ENCODE peak calls at places on chromosomes 6 and 20, in ten cellular contexts. M is ovary, X is stomach, Q is sigmoid colon, R is suprapubic skin, D is HepG2, P is A549, K is transverse colon, U is GM12878, H is K562. O is an unnamed sample.

GRCh38 chr6:93679836-93680235 is 260.5 kb upstream of the EPHA7 start:
- DNase-seq in M (no peak), X (no peak), Q (no peak), R (no peak), D (no peak), P (no peak), K (no peak), U (no peak), H (no peak), O (no peak)

GRCh38 chr6:52307900-52308372 is 23.4 kb upstream of the MCM3 start:
- DNase-seq in M (no peak), X (no peak), Q (no peak), R (no peak), D (no peak), P (no peak), K (no peak), U (no peak), H (no peak), O (no peak)

GRCh38 chr6:81465859-81466258 is 286.6 kb downstream of the TENT5A start:
- DNase-seq in M (no peak), X (no peak), Q (no peak), R (no peak), D (peak), P (peak), K (no peak), U (no peak), H (no peak), O (no peak)

GRCh38 chr6:147205690-147206600 is 1.7 kb downstream of the STXBP5 start:
- DNase-seq in M (no peak), X (no peak), Q (no peak), R (no peak), D (peak), P (peak), K (peak), U (no peak), H (peak), O (no peak)

GRCh38 chr6:18154507-18155272 is at the start of gene TPMT:
- DNase-seq in M (no peak), X (peak), Q (peak), R (no peak), D (no peak), P (no peak), K (peak), U (no peak), H (no peak), O (no peak)

GRCh38 chr6:53803081-53803860 is 8.5 kb downstream of the LRRC1 start:
- DNase-seq in M (no peak), X (no peak), Q (no peak), R (no peak), D (no peak), P (no peak), K (no peak), U (no peak), H (no peak), O (no peak)

GRCh38 chr6:48389146-48390043 is 278.4 kb upstream of the PTCHD4 start:
- DNase-seq in M (no peak), X (no peak), Q (no peak), R (no peak), D (no peak), P (no peak), K (peak), U (no peak), H (no peak), O (no peak)

GRCh38 chr6:31693535-31693934 is 9.6 kb downstream of the ABHD16A start:
- DNase-seq in M (no peak), X (no peak), Q (no peak), R (no peak), D (no peak), P (no peak), K (no peak), U (no peak), H (no peak), O (no peak)

GRCh38 chr20:967796-968742 is 34.0 kb downstream of the RSPO4 start:
- DNase-seq in M (no peak), X (no peak), Q (no peak), R (no peak), D (peak), P (peak), K (no peak), U (peak), H (peak), O (peak)

GRCh38 chr20:50413088-50413500 is 97.1 kb upstream of the PTPN1 start:
- DNase-seq in M (no peak), X (no peak), Q (no peak), R (no peak), D (peak), P (no peak), K (no peak), U (no peak), H (no peak), O (no peak)

GRCh38 chr6:28838289-28838633 is 85.5 kb downstream of the TRIM27 start:
- DNase-seq in M (peak), X (peak), Q (peak), R (no peak), D (peak), P (peak), K (peak), U (peak), H (no peak), O (no peak)

GRCh38 chr20:17571967-17572638 is 2.2 kb downstream of the DSTN start:
- DNase-seq in M (no peak), X (no peak), Q (no peak), R (no peak), D (no peak), P (no peak), K (no peak), U (no peak), H (no peak), O (no peak)

GRCh38 chr6:170522565-170523183 is 30.4 kb downstream of the PSMB1 start:
- DNase-seq in M (no peak), X (no peak), Q (no peak), R (no peak), D (no peak), P (peak), K (no peak), U (no peak), H (no peak), O (no peak)

GRCh38 chr6:110357696-110358535 is at the start of gene METTL24:
- DNase-seq in M (peak), X (peak), Q (no peak), R (no peak), D (no peak), P (no peak), K (no peak), U (no peak), H (no peak), O (no peak)

GRCh38 chr6:41577865-41578713 is 31.9 kb downstream of the FOXP4 start:
- DNase-seq in M (no peak), X (peak), Q (no peak), R (no peak), D (peak), P (no peak), K (no peak), U (no peak), H (peak), O (no peak)

GRCh38 chr6:34938268-34938667 is 49.2 kb downstream of the ANKS1A start:
- DNase-seq in M (peak), X (peak), Q (no peak), R (no peak), D (no peak), P (peak), K (no peak), U (no peak), H (no peak), O (no peak)
- TF ChIP-seq EP300 in M (no peak), X (no peak), Q (no peak), R (no peak), D (no peak), P (no peak), K (no peak), U (no peak), H (no peak), O (no peak)

GRCh38 chr6:94680672-94681212 is 896.6 kb upstream of the MANEA start:
- DNase-seq in M (no peak), X (no peak), Q (no peak), R (no peak), D (no peak), P (no peak), K (no peak), U (no peak), H (no peak), O (no peak)
- TF ChIP-seq EP300 in M (no peak), X (no peak), Q (no peak), R (no peak), D (no peak), P (no peak), K (no peak), U (no peak), H (no peak), O (no peak)

DNA sequence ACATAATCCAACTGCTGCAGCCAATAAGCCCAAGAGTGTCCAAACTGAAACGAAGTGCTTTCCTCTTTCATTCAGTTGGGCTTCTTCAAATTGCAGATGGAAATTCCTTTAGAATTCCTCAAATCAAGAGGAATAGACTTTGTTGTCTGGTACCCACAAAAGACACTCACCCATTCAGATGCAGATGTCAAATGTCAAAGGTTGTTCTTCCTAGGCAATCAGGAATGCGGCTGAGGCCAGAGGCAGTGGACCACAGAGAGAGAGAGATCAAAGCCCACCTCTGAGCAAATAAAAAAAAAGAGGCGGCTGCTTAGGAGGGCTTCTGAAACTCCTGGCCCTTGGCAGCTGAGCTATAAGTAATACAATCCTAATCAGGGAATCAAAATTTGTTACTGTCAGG is 303.2 kb upstream of the GJE1 start:
- DNase-seq in M (no peak), X (no peak), Q (no peak), R (no peak), D (peak), P (no peak), K (no peak), U (no peak), H (no peak), O (no peak)
- TF ChIP-seq EP300 in M (no peak), X (no peak), Q (no peak), R (no peak), D (no peak), P (no peak), K (no peak), U (no peak), H (no peak), O (no peak)

GRCh38 chr20:57238089-57238488 is 28.4 kb downstream of the BMP7 start:
- DNase-seq in M (no peak), X (no peak), Q (no peak), R (no peak), D (no peak), P (no peak), K (no peak), U (no peak), H (no peak), O (no peak)

GRCh38 chr20:57242414-57242813 is 24.0 kb downstream of the BMP7 start:
- DNase-seq in M (no peak), X (no peak), Q (no peak), R (no peak), D (no peak), P (no peak), K (no peak), U (no peak), H (no peak), O (no peak)

GRCh38 chr20:57240850-57241429 is 25.5 kb downstream of the BMP7 start:
- DNase-seq in M (no peak), X (no peak), Q (no peak), R (no peak), D (no peak), P (no peak), K (no peak), U (no peak), H (no peak), O (no peak)

GRCh38 chr20:57241592-57241991 is 24.8 kb downstream of the BMP7 start:
- DNase-seq in M (no peak), X (no peak), Q (no peak), R (no peak), D (no peak), P (no peak), K (no peak), U (no peak), H (no peak), O (no peak)

GRCh38 chr20:57237006-57237953 is 29.2 kb downstream of the BMP7 start:
- DNase-seq in M (no peak), X (no peak), Q (no peak), R (no peak), D (no peak), P (no peak), K (no peak), U (no peak), H (no peak), O (no peak)
- TF ChIP-seq EP300 in M (no peak), X (no peak), Q (no peak), R (no peak), D (no peak), P (no peak), K (no peak), U (no peak), H (no peak), O (no peak)

GRCh38 chr6:20266851-20267608 is 54.8 kb upstream of the MBOAT1 start:
- DNase-seq in M (no peak), X (no peak), Q (no peak), R (no peak), D (no peak), P (no peak), K (no peak), U (peak), H (peak), O (no peak)
- TF ChIP-seq EP300 in M (no peak), X (no peak), Q (no peak), R (no peak), D (no peak), P (no peak), K (no peak), U (no peak), H (no peak), O (no peak)

GRCh38 chr6:656460-657252 is at the start of gene HUS1B:
- DNase-seq in M (no peak), X (no peak), Q (no peak), R (no peak), D (no peak), P (no peak), K (no peak), U (no peak), H (no peak), O (no peak)
- TF ChIP-seq EP300 in M (no peak), X (no peak), Q (no peak), R (no peak), D (no peak), P (no peak), K (no peak), U (no peak), H (no peak), O (no peak)